ENCODE peak calls at places on chromosomes 12 and 14, in six cellular contexts. T is mesenchymal stem cell, H is IMR-90, D is H9, J is neuronal stem cell, O is H1. P is an unnamed sample.

GRCh38 chr12:96294831-96295230 is 100.7 kb downstream of the ELK3 start:
- DNase-seq in T (peak; percentile 31), H (peak; percentile 53), D (no peak), J (no peak), O (no peak), P (no peak)

GRCh38 chr12:19778822-19779221 is 339.5 kb downstream of the AEBP2 start:
- DNase-seq in T (no peak), H (no peak), D (no peak), J (no peak), O (no peak), P (no peak)

GRCh38 chr14:66398437-66398836 is 87.7 kb upstream of the CCDC196 start:
- DNase-seq in T (no peak), H (no peak), D (no peak), J (no peak), O (no peak), P (no peak)

GRCh38 chr12:49838973-49839633 is 3.8 kb downstream of the BCDIN3D start:
- DNase-seq in T (peak; percentile 59), H (peak; percentile 35), D (no peak), J (no peak), O (no peak), P (peak; percentile 44)

GRCh38 chr14:74664717-74665116 is 48.2 kb downstream of the AREL1 start:
- DNase-seq in T (no peak), H (no peak), D (no peak), J (no peak), O (no peak), P (no peak)

GRCh38 chr12:27083861-27084271 is 1.5 kb upstream of the C12orf71 start:
- DNase-seq in T (peak; percentile 70), H (peak; percentile 71), D (no peak), J (peak; percentile 48), O (no peak), P (no peak)

GRCh38 chr14:77603654-77604270 is 12.7 kb downstream of the SPTLC2 start:
- DNase-seq in T (peak; percentile 76), H (no peak), D (no peak), J (no peak), O (no peak), P (no peak)

GRCh38 chr12:93376436-93377251 is 1.1 kb upstream of the NUDT4 start:
- DNase-seq in T (peak; percentile 57), H (peak; percentile 60), D (peak; percentile 78), J (peak; percentile 62), O (no peak), P (peak; percentile 12)

GRCh38 chr14:105365101-105365500 is 33.2 kb upstream of the TEX22 start:
- DNase-seq in T (no peak), H (no peak), D (no peak), J (no peak), O (no peak), P (no peak)

GRCh38 chr14:60650382-60650961 is 1.2 kb upstream of the SIX1 start:
- DNase-seq in T (no peak), H (peak; percentile 34), D (no peak), J (peak; percentile 21), O (no peak), P (no peak)

GRCh38 chr14:90336401-90336800 is 4.7 kb upstream of the NRDE2 start:
- DNase-seq in T (no peak), H (no peak), D (no peak), J (no peak), O (no peak), P (no peak)

GRCh38 chr12:1226951-1227350 is 235.9 kb downstream of the ERC1 start:
- DNase-seq in T (no peak), H (no peak), D (no peak), J (no peak), O (no peak), P (no peak)

GRCh38 chr14:81323621-81324400 is 76.3 kb downstream of the STON2 start:
- DNase-seq in T (no peak), H (no peak), D (peak; percentile 79), J (no peak), O (peak; percentile 29), P (peak; percentile 29)

GRCh38 chr14:21891921-21892320 is 218.3 kb upstream of the OR4E1 start:
- DNase-seq in T (no peak), H (no peak), D (no peak), J (no peak), O (no peak), P (no peak)

GRCh38 chr12:45660330-45660729 is 69.2 kb upstream of the ARID2 start:
- DNase-seq in T (peak; percentile 53), H (peak; percentile 79), D (no peak), J (no peak), O (no peak), P (peak; percentile 41)

GRCh38 chr14:53871947-53872346 is 84.7 kb downstream of the BMP4 start:
- DNase-seq in T (no peak), H (no peak), D (no peak), J (no peak), O (no peak), P (no peak)

GRCh38 chr14:62084020-62084419 is 321.8 kb downstream of the SNAPC1 start:
- DNase-seq in T (no peak), H (no peak), D (no peak), J (no peak), O (no peak), P (no peak)

DNA sequence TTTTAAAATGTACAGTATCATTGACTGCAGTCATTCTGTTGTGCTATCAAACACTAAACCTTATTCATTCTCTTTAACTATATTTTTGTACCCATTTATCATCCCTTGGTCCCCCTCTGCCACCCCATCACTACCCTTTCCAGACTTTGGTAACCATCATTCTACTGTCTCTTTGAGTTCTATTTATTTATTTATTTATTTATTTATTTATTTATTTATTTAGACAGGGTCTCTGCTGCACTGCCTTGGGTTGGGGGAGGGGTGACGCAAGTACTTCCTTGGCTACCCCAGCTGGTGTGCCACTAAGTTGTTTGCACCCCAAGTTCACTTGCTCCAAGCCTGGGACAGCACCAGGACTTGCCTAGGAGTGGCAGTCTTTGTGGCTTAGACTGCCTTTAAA is 427.8 kb upstream of the NOVA1 start:
- DNase-seq in T (no peak), H (no peak), D (no peak), J (no peak), O (no peak), P (no peak)
- H2BK120ac ChIP-seq in T (no peak overlapping the region), H (no peak overlapping the region), D (no peak overlapping the region), J (no peak overlapping the region), O (no peak overlapping the region), P (no peak overlapping the region)

GRCh38 chr12:128056299-128056885 is 210.6 kb upstream of the TMEM132C start:
- DNase-seq in T (no peak), H (no peak), D (peak; percentile 78), J (no peak), O (no peak), P (no peak)

GRCh38 chr12:128057586-128057985 is 209.4 kb upstream of the TMEM132C start:
- DNase-seq in T (no peak), H (no peak), D (no peak), J (no peak), O (no peak), P (no peak)

GRCh38 chr12:128052341-128052740 is 214.6 kb upstream of the TMEM132C start:
- DNase-seq in T (no peak), H (no peak), D (no peak), J (no peak), O (no peak), P (no peak)

GRCh38 chr12:128055567-128055966 is 211.4 kb upstream of the TMEM132C start:
- DNase-seq in T (no peak), H (no peak), D (peak; percentile 81), J (no peak), O (peak; percentile 17), P (no peak)

DNA sequence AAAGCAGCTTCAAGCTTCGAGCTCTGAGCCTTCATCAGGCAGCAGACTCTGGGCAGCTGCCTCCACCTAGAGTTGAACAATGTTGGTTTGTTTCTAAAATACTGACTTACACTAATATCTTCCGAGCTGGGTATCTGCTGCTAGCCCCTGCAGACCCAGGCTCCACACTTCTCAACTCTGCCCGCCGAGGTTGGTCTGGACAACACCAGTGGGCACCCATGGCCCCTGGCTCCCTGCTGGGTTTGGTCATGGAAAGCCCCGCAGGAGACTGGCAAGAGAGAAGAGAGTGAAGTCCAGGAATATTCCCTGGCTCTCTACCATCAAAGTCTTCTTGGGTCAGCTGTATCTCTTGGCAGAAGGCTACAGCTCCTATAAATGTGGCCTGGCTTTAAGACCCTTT is 214.2 kb upstream of the TMEM132C start:
- DNase-seq in T (no peak), H (no peak), D (no peak), J (no peak), O (no peak), P (no peak)
- H4K91ac ChIP-seq in T (no peak overlapping the region), H (no peak overlapping the region), D (no peak overlapping the region), J (no peak overlapping the region), O (no peak overlapping the region), P (peak overlapping the region; percentile 48)

GRCh38 chr12:115452751-115453281 is 768.8 kb upstream of the TBX3 start:
- DNase-seq in T (no peak), H (no peak), D (peak; percentile 63), J (no peak), O (no peak), P (no peak)

GRCh38 chr12:115450017-115450416 is 766.0 kb upstream of the TBX3 start:
- DNase-seq in T (no peak), H (no peak), D (peak; percentile 62), J (no peak), O (no peak), P (no peak)

GRCh38 chr12:115450710-115451109 is 766.7 kb upstream of the TBX3 start:
- DNase-seq in T (no peak), H (no peak), D (peak; percentile 41), J (no peak), O (no peak), P (no peak)

GRCh38 chr12:115451785-115452736 is 768.1 kb upstream of the TBX3 start:
- DNase-seq in T (peak; percentile 33), H (peak; percentile 10), D (peak; percentile 77), J (peak; percentile 60), O (no peak), P (no peak)

DNA sequence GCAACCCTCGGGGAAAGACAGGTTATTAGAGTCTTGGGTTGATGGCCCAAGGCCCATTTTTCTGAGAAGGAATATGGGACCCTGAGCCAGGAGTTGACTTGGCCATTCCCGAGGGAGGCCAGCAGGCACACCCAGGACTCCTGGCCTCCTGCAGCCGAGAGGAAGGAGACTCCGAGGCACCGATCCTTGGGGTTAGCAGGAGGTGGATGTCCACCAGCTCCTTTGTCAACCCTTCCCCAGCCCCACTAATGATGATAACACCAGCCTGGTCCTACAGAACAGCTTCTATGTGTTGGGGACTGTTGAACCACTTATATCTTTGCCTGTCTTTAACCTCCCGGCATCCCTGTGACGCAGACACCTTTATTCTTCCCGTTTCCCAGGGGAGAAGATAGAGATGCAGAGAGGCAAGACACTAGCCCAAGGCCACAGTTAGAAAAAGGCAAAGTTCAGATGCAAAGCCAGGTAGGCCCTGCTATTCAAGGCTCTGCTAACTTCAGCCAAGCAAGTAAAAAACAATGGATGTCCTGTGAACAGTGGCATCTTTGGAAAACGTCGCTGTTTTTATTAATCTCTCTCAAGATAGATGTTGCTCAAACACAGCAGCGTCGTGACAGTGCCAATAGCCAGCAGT is 767.3 kb upstream of the TBX3 start:
- DNase-seq in T (no peak), H (no peak), D (no peak), J (no peak), O (no peak), P (no peak)
- H2BK120ac ChIP-seq in T (no peak overlapping the region), H (peak overlapping the region; percentile 40), D (no peak overlapping the region), J (no peak overlapping the region), O (no peak overlapping the region), P (peak overlapping the region; percentile 18)

DNA sequence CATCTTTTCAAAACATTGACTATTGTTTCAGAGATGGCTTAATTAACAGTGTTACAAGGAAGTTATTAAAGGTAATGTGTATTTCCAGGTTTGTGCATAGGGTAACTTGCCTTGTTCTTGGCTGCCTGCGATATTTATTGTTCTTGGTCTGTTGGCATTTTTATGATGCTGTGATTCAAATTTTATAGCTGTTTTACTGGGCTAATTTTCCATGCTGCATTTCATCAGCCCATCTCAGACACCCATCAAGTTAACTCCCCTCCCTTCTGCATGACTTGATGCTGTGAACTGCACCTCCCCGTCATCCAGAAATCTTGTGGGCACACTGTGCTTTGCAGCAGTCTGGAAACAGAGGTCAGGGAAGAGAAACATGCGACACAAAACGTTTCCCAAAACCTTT is 1049.2 kb downstream of the AACS start:
- DNase-seq in T (no peak), H (no peak), D (no peak), J (no peak), O (no peak), P (no peak)
- H4K91ac ChIP-seq in T (no peak overlapping the region), H (no peak overlapping the region), D (no peak overlapping the region), J (no peak overlapping the region), O (no peak overlapping the region), P (no peak overlapping the region)

P was measured in trophoblast cell.